ENCODE peak calls at places on chromosomes 2 and 18, in four cellular contexts. D is neural progenitor cell, W is GM23248, N is GM23338. Z is an unnamed sample.

GRCh38 chr2:237896507-237896892 is 37.1 kb downstream of the RAMP1 start:
- DNase-seq in D (no peak), W (no peak), N (no peak), Z (no peak)

GRCh38 chr18:50727721-50728470 is 91.9 kb downstream of the MRO start:
- DNase-seq in D (no peak), W (no peak), N (no peak), Z (no peak)

GRCh38 chr2:120948662-120949011 is 213.0 kb downstream of the GLI2 start:
- DNase-seq in D (no peak), W (no peak), N (no peak), Z (no peak)

GRCh38 chr2:119873350-119874013 is 113.8 kb downstream of the PTPN4 start:
- DNase-seq in D (no peak), W (no peak), N (no peak), Z (no peak)

GRCh38 chr2:223528036-223528435 is 74.1 kb downstream of the SCG2 start:
- DNase-seq in D (no peak), W (peak; percentile 90), N (no peak), Z (no peak)

GRCh38 chr2:235088608-235089020 is 136.8 kb downstream of the SH3BP4 start:
- DNase-seq in D (no peak), W (peak; percentile 12), N (no peak), Z (no peak)

GRCh38 chr2:56248965-56249742 is 65.4 kb downstream of the CCDC85A start:
- DNase-seq in D (no peak), W (peak; percentile 71), N (no peak), Z (no peak)

GRCh38 chr2:153823880-153824279 is 47.8 kb upstream of the GALNT13 start:
- DNase-seq in D (no peak), W (no peak), N (no peak), Z (no peak)

DNA sequence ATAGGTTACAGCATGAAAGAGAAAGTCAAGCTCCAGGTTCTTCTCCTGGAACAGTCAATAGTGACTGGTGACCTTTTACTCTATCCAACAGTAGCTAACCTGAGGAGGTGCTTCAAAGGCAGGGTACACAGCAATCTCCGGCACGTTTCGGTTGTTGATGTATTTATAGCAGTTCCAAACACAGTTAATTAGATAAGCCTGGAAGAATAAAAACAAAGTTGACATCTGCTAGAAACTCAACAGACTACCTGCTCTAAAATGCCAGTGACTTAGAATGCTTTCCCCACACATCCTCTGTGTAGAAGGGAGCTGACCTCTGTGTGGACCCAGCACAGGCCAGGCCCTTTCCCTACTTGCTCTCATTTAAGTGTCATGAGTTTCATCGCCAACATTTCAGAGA is 17.2 kb downstream of the LAPTM4A start:
- DNase-seq in D (no peak), W (no peak), N (no peak), Z (no peak)
- H3K36me3 ChIP-seq in D (peaks cover 26% of the 10 kb centered on the region), W (peaks cover 93% of the 10 kb centered on the region), N (peaks cover 55% of the 10 kb centered on the region), Z (peaks cover 99% of the 10 kb centered on the region)

GRCh38 chr2:20192781-20193180 is 32.1 kb downstream of the SDC1 start:
- DNase-seq in D (no peak), W (no peak), N (no peak), Z (no peak)
- TF ChIP-seq EZH2phosphoT487 in D (no peak), W (no peak), N (no peak), Z (no peak)

DNA sequence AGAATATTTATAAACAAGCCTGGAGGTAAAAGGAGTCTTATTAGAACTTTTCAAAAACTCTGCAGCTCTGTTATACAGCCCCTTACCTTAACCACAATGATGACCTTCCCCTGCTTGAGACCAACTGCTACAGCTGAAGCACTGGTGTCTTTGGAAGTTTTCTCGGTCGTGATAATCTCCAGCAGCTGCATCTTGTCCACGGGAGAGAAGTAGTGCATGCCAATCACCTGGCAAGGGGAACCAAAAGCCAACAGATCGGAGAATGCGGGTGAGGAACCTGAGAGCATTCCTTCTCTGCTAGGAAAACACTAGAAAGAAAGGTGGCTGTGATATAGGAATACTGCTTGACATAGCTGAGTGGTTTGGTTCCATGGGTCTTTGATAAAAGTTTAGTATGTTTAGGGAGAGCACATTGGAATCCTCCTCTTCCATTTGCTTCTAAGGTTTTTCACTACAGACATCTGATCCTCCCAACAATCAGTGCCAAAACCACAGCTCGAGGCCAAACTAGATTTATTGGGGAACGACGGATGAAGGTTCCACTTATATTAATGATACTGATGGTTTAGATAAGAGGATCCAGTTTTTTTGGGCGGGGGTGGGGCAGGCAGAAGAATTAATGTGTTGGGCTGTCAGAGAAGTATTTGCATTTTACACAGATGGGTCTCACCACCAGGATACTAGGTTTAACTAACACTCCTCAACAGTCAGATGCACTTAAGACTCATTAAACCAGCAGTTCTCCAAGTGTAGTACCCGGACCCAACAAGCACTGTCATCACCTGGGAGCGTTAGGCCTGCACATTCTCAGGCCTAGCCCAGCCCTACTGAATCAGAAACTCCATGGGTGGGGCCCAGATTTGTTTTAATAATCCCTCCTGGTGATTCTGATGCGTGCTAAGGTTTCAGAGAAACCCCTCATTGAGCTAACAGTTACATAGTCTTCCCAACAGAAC is 22.4 kb downstream of the GAREM2 start:
- DNase-seq in D (no peak), W (no peak), N (no peak), Z (no peak)
- H3K36me3 ChIP-seq in D (no peaks in the 10 kb centered on the region), W (peaks cover 35% of the 10 kb centered on the region), N (peaks cover 46% of the 10 kb centered on the region), Z (peaks cover 98% of the 10 kb centered on the region)

DNA sequence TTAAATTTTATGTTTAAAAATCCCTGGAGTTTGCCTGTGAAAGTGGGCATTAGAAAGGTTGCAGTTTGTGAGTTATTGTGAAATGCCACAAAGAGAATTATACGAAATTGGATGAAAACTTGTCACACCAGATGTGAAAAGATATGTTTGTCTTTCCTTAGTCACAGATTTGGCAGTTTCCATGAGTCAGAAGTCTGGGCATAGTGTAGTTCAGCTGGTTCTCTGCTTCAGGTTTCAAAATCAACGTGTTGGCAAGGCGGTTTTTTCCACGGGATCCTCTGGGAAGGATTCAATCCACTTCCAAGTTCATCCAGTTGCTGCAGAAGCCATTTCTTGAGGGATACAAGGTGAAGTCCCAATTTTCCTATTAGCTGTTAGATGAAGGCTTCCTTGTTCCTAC is 658.0 kb upstream of the CDH2 start:
- DNase-seq in D (no peak), W (peak; percentile 86), N (no peak), Z (no peak)
- TF ChIP-seq EZH2phosphoT487 in D (no peak), W (no peak), N (no peak), Z (no peak)

GRCh38 chr2:46377666-46378560 is 80.7 kb downstream of the EPAS1 start:
- DNase-seq in D (no peak), W (no peak), N (no peak), Z (no peak)

GRCh38 chr2:46377287-46377605 is 80.0 kb downstream of the EPAS1 start:
- DNase-seq in D (peak; percentile 18), W (no peak), N (no peak), Z (no peak)

GRCh38 chr2:46373238-46373637 is 76.0 kb downstream of the EPAS1 start:
- DNase-seq in D (no peak), W (no peak), N (no peak), Z (no peak)

GRCh38 chr2:46376586-46377286 is 79.5 kb downstream of the EPAS1 start:
- DNase-seq in D (no peak), W (no peak), N (no peak), Z (no peak)

GRCh38 chr2:46375566-46376125 is 78.4 kb downstream of the EPAS1 start:
- DNase-seq in D (no peak), W (no peak), N (no peak), Z (no peak)
- H3K36me3 ChIP-seq in D (no peaks in the 10 kb centered on the region), W (peaks cover 31% of the 10 kb centered on the region), N (peaks cover 5% of the 10 kb centered on the region), Z (no peaks in the 10 kb centered on the region)

GRCh38 chr2:10883066-10883465 is 28.7 kb upstream of the KCNF1 start:
- DNase-seq in D (no peak), W (no peak), N (no peak), Z (no peak)

GRCh38 chr2:10879624-10880585 is 31.8 kb upstream of the KCNF1 start:
- DNase-seq in D (no peak), W (no peak), N (peak; percentile 53), Z (no peak)

GRCh38 chr2:10882568-10882967 is 29.2 kb upstream of the KCNF1 start:
- DNase-seq in D (no peak), W (no peak), N (no peak), Z (no peak)

GRCh38 chr2:10879159-10879558 is 32.6 kb upstream of the KCNF1 start:
- DNase-seq in D (no peak), W (no peak), N (no peak), Z (no peak)

GRCh38 chr2:10880586-10881321 is 31.0 kb upstream of the KCNF1 start:
- DNase-seq in D (no peak), W (no peak), N (no peak), Z (no peak)
- TF ChIP-seq EZH2phosphoT487 in D (no peak), W (no peak), N (no peak), Z (no peak)

DNA sequence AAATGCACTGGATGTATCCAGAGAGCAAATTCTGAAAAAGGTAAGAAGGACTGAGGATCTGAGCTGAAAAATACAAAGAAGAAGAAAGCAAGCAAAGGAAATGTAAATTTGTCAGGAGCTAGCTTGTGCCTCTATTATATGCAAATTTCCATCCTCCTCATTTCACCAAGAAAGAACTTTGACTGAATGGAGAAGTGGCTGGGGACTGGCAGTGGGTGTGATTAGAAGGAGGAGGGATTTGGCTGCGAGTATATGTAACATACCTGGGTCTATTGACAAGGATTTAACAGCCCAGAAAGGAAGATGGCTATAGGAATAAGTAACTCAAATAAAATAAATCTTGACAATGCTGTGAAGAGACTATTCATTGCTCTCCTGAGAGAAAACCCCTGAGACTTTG is 19.4 kb upstream of the RIT2 start:
- DNase-seq in D (no peak), W (no peak), N (no peak), Z (no peak)
- H3K36me3 ChIP-seq in D (no peaks in the 10 kb centered on the region), W (no peaks in the 10 kb centered on the region), N (peaks cover 3% of the 10 kb centered on the region), Z (no peaks in the 10 kb centered on the region)

Z was measured in OCI-LY7.